ENCODE peak calls at places on chromosome 16, in ten cellular contexts. One of them, this sample, is unnamed.
A peak's percentile ranks its signal among the peaks of the same experiment; 100 is the strongest.

GRCh38 chr16:2365895-2366294 is 25.4 kb upstream of the ABCA3 start:
- DNase-seq in hepatocyte: peak; percentile 25
- DNase-seq in heart right ventricle: no peak
- DNase-seq in mucosa of descending colon: no peak
- DNase-seq in prostate gland: no peak
- DNase-seq in body of pancreas: no peak
- DNase-seq in CD4-positive, alpha-beta memory T cell: no peak
- DNase-seq in Peyer's patch: no peak
- DNase-seq in heart left ventricle: no peak
- DNase-seq in bronchial epithelial cell: peak; percentile 31
- DNase-seq in this sample: no peak

GRCh38 chr16:21260870-21261791 is 17.0 kb downstream of the CRYM start:
- DNase-seq in heart left ventricle: no peak
- DNase-seq in bronchial epithelial cell: peak; percentile 79
- DNase-seq in CD4-positive, alpha-beta memory T cell: no peak
- DNase-seq in body of pancreas: peak; percentile 77
- DNase-seq in heart right ventricle: peak; percentile 16
- DNase-seq in hepatocyte: peak; percentile 83
- DNase-seq in Peyer's patch: no peak
- DNase-seq in prostate gland: no peak
- DNase-seq in mucosa of descending colon: peak; percentile 93
- DNase-seq in this sample: no peak

GRCh38 chr16:14475370-14476139 is 154.5 kb downstream of the PARN start:
- DNase-seq in mucosa of descending colon: no peak
- DNase-seq in CD4-positive, alpha-beta memory T cell: no peak
- DNase-seq in prostate gland: peak; percentile 61
- DNase-seq in hepatocyte: peak; percentile 60
- DNase-seq in bronchial epithelial cell: peak; percentile 76
- DNase-seq in heart right ventricle: no peak
- DNase-seq in body of pancreas: peak; percentile 76
- DNase-seq in Peyer's patch: no peak
- DNase-seq in heart left ventricle: no peak
- DNase-seq in this sample: no peak

GRCh38 chr16:19872179-19872863 is 12.3 kb downstream of the GPRC5B start:
- DNase-seq in body of pancreas: no peak
- DNase-seq in hepatocyte: no peak
- DNase-seq in prostate gland: no peak
- DNase-seq in CD4-positive, alpha-beta memory T cell: no peak
- DNase-seq in bronchial epithelial cell: no peak
- DNase-seq in Peyer's patch: no peak
- DNase-seq in mucosa of descending colon: no peak
- DNase-seq in heart left ventricle: no peak
- DNase-seq in heart right ventricle: no peak
- DNase-seq in this sample: no peak

GRCh38 chr16:67922221-67922620 is 9.4 kb downstream of the CTRL start:
- DNase-seq in bronchial epithelial cell: no peak
- DNase-seq in hepatocyte: no peak
- DNase-seq in mucosa of descending colon: no peak
- DNase-seq in heart right ventricle: no peak
- DNase-seq in body of pancreas: no peak
- DNase-seq in CD4-positive, alpha-beta memory T cell: no peak
- DNase-seq in Peyer's patch: no peak
- DNase-seq in heart left ventricle: no peak
- DNase-seq in prostate gland: no peak
- DNase-seq in this sample: no peak

GRCh38 chr16:83887088-83887487 is 11.8 kb upstream of the MLYCD start:
- DNase-seq in CD4-positive, alpha-beta memory T cell: no peak
- DNase-seq in heart right ventricle: no peak
- DNase-seq in mucosa of descending colon: peak; percentile 62
- DNase-seq in heart left ventricle: no peak
- DNase-seq in body of pancreas: peak; percentile 22
- DNase-seq in Peyer's patch: no peak
- DNase-seq in bronchial epithelial cell: peak; percentile 16
- DNase-seq in hepatocyte: no peak
- DNase-seq in prostate gland: no peak
- DNase-seq in this sample: no peak

GRCh38 chr16:70800798-70801480 is at the start of gene VAC14:
- DNase-seq in CD4-positive, alpha-beta memory T cell: peak; percentile 96
- DNase-seq in prostate gland: peak; percentile 94
- DNase-seq in mucosa of descending colon: peak; percentile 99
- DNase-seq in bronchial epithelial cell: peak; percentile 89
- DNase-seq in hepatocyte: peak; percentile 96
- DNase-seq in heart left ventricle: peak; percentile 83
- DNase-seq in body of pancreas: peak; percentile 97
- DNase-seq in heart right ventricle: peak; percentile 85
- DNase-seq in Peyer's patch: peak; percentile 99
- DNase-seq in this sample: peak; percentile 96

GRCh38 chr16:84039696-84040095 is 2.9 kb downstream of the SLC38A8 start:
- DNase-seq in hepatocyte: no peak
- DNase-seq in prostate gland: no peak
- DNase-seq in heart left ventricle: no peak
- DNase-seq in Peyer's patch: no peak
- DNase-seq in bronchial epithelial cell: no peak
- DNase-seq in heart right ventricle: no peak
- DNase-seq in body of pancreas: no peak
- DNase-seq in mucosa of descending colon: no peak
- DNase-seq in CD4-positive, alpha-beta memory T cell: no peak
- DNase-seq in this sample: no peak

GRCh38 chr16:67105881-67106280 is 3.9 kb upstream of the PHAF1 start:
- DNase-seq in heart left ventricle: no peak
- DNase-seq in mucosa of descending colon: no peak
- DNase-seq in CD4-positive, alpha-beta memory T cell: no peak
- DNase-seq in Peyer's patch: no peak
- DNase-seq in heart right ventricle: no peak
- DNase-seq in prostate gland: no peak
- DNase-seq in hepatocyte: no peak
- DNase-seq in body of pancreas: no peak
- DNase-seq in bronchial epithelial cell: no peak
- DNase-seq in this sample: no peak

GRCh38 chr16:23694707-23695373 is 16.2 kb downstream of the PLK1 start:
- DNase-seq in heart left ventricle: no peak
- DNase-seq in body of pancreas: no peak
- DNase-seq in bronchial epithelial cell: no peak
- DNase-seq in CD4-positive, alpha-beta memory T cell: no peak
- DNase-seq in mucosa of descending colon: no peak
- DNase-seq in prostate gland: no peak
- DNase-seq in Peyer's patch: no peak
- DNase-seq in hepatocyte: peak; percentile 46
- DNase-seq in heart right ventricle: no peak
- DNase-seq in this sample: no peak
- H3K4me3 ChIP-seq in heart left ventricle: peak overlapping the region; percentile 14
- H3K4me3 ChIP-seq in body of pancreas: no peak overlapping the region
- H3K4me3 ChIP-seq in bronchial epithelial cell: no peak overlapping the region
- H3K4me3 ChIP-seq in CD4-positive, alpha-beta memory T cell: no peak overlapping the region
- H3K4me3 ChIP-seq in mucosa of descending colon: no peak overlapping the region
- H3K4me3 ChIP-seq in prostate gland: no peak overlapping the region
- H3K4me3 ChIP-seq in Peyer's patch: no peak overlapping the region
- H3K4me3 ChIP-seq in hepatocyte: no peak overlapping the region
- H3K4me3 ChIP-seq in heart right ventricle: peak overlapping the region; percentile 42
- H3K4me3 ChIP-seq in this sample: no peak overlapping the region

GRCh38 chr16:11691235-11691634 is 23.0 kb downstream of the SNN start:
- DNase-seq in prostate gland: no peak
- DNase-seq in heart right ventricle: no peak
- DNase-seq in Peyer's patch: no peak
- DNase-seq in CD4-positive, alpha-beta memory T cell: no peak
- DNase-seq in bronchial epithelial cell: no peak
- DNase-seq in heart left ventricle: no peak
- DNase-seq in hepatocyte: no peak
- DNase-seq in mucosa of descending colon: no peak
- DNase-seq in body of pancreas: no peak
- DNase-seq in this sample: no peak
- H3K36me3 ChIP-seq in prostate gland: peaks cover 4% of the 10 kb centered on the region
- H3K36me3 ChIP-seq in heart right ventricle: peaks cover 65% of the 10 kb centered on the region
- H3K36me3 ChIP-seq in Peyer's patch: peaks cover 72% of the 10 kb centered on the region
- H3K36me3 ChIP-seq in CD4-positive, alpha-beta memory T cell: peaks cover 49% of the 10 kb centered on the region
- H3K36me3 ChIP-seq in bronchial epithelial cell: peaks cover 16% of the 10 kb centered on the region
- H3K36me3 ChIP-seq in heart left ventricle: no peaks in the 10 kb centered on the region
- H3K36me3 ChIP-seq in hepatocyte: no peaks in the 10 kb centered on the region
- H3K36me3 ChIP-seq in mucosa of descending colon: peaks cover 14% of the 10 kb centered on the region
- H3K36me3 ChIP-seq in body of pancreas: peaks cover 24% of the 10 kb centered on the region
- H3K36me3 ChIP-seq in this sample: peaks cover 90% of the 10 kb centered on the region

GRCh38 chr16:30358990-30359870 is 4.1 kb upstream of the CD2BP2 start:
- DNase-seq in CD4-positive, alpha-beta memory T cell: no peak
- DNase-seq in heart left ventricle: no peak
- DNase-seq in heart right ventricle: no peak
- DNase-seq in body of pancreas: no peak
- DNase-seq in mucosa of descending colon: no peak
- DNase-seq in prostate gland: no peak
- DNase-seq in Peyer's patch: no peak
- DNase-seq in hepatocyte: no peak
- DNase-seq in bronchial epithelial cell: no peak
- DNase-seq in this sample: no peak
- H3K4me3 ChIP-seq in CD4-positive, alpha-beta memory T cell: no peak overlapping the region
- H3K4me3 ChIP-seq in heart left ventricle: no peak overlapping the region
- H3K4me3 ChIP-seq in heart right ventricle: no peak overlapping the region
- H3K4me3 ChIP-seq in body of pancreas: no peak overlapping the region
- H3K4me3 ChIP-seq in mucosa of descending colon: no peak overlapping the region
- H3K4me3 ChIP-seq in prostate gland: no peak overlapping the region
- H3K4me3 ChIP-seq in Peyer's patch: no peak overlapping the region
- H3K4me3 ChIP-seq in hepatocyte: no peak overlapping the region
- H3K4me3 ChIP-seq in bronchial epithelial cell: no peak overlapping the region
- H3K4me3 ChIP-seq in this sample: no peak overlapping the region

GRCh38 chr16:30365200-30365599 is 5.1 kb downstream of the TBC1D10B start:
- DNase-seq in hepatocyte: no peak
- DNase-seq in body of pancreas: no peak
- DNase-seq in CD4-positive, alpha-beta memory T cell: no peak
- DNase-seq in Peyer's patch: no peak
- DNase-seq in heart left ventricle: no peak
- DNase-seq in prostate gland: no peak
- DNase-seq in heart right ventricle: no peak
- DNase-seq in bronchial epithelial cell: no peak
- DNase-seq in mucosa of descending colon: no peak
- DNase-seq in this sample: no peak
- H3K36me3 ChIP-seq in hepatocyte: no peaks in the 10 kb centered on the region
- H3K36me3 ChIP-seq in body of pancreas: no peaks in the 10 kb centered on the region
- H3K36me3 ChIP-seq in CD4-positive, alpha-beta memory T cell: peaks cover 35% of the 10 kb centered on the region
- H3K36me3 ChIP-seq in Peyer's patch: peaks cover 49% of the 10 kb centered on the region
- H3K36me3 ChIP-seq in heart left ventricle: no peaks in the 10 kb centered on the region
- H3K36me3 ChIP-seq in prostate gland: no peaks in the 10 kb centered on the region
- H3K36me3 ChIP-seq in heart right ventricle: peaks cover 67% of the 10 kb centered on the region
- H3K36me3 ChIP-seq in bronchial epithelial cell: peaks cover 19% of the 10 kb centered on the region
- H3K36me3 ChIP-seq in mucosa of descending colon: peaks cover under 1% of the 10 kb centered on the region
- H3K36me3 ChIP-seq in this sample: peaks cover 60% of the 10 kb centered on the region

DNA sequence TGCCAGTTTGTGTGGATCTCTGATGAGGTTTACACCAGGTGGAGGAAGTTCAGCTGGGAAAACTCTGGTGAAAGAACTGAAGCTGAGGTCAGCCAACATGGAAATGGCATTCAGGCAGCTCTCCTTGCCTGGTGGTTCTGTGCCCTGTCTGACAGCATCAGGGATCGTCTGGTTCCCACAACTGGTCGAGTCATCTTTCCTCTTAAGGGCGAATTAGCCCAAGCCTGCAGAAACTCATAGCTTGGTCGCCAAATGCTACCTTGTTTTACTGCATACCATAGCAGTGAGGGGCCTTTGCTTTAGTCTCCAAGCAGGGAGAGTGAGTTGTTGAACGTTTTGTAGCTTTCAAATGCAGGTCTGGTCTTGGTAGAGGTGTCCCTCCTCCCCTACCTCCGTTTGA is 7.2 kb downstream of the PLCG2 start:
- DNase-seq in hepatocyte: no peak
- DNase-seq in heart right ventricle: no peak
- DNase-seq in CD4-positive, alpha-beta memory T cell: no peak
- DNase-seq in heart left ventricle: no peak
- DNase-seq in prostate gland: no peak
- DNase-seq in Peyer's patch: no peak
- DNase-seq in bronchial epithelial cell: peak; percentile 84
- DNase-seq in body of pancreas: no peak
- DNase-seq in mucosa of descending colon: no peak
- DNase-seq in this sample: no peak
- H3K4me3 ChIP-seq in hepatocyte: no peak overlapping the region
- H3K4me3 ChIP-seq in heart right ventricle: no peak overlapping the region
- H3K4me3 ChIP-seq in CD4-positive, alpha-beta memory T cell: no peak overlapping the region
- H3K4me3 ChIP-seq in heart left ventricle: no peak overlapping the region
- H3K4me3 ChIP-seq in prostate gland: no peak overlapping the region
- H3K4me3 ChIP-seq in Peyer's patch: no peak overlapping the region
- H3K4me3 ChIP-seq in bronchial epithelial cell: no peak overlapping the region
- H3K4me3 ChIP-seq in body of pancreas: no peak overlapping the region
- H3K4me3 ChIP-seq in mucosa of descending colon: no peak overlapping the region
- H3K4me3 ChIP-seq in this sample: no peak overlapping the region

GRCh38 chr16:85573696-85574641 is 39.2 kb upstream of the GSE1 start:
- DNase-seq in prostate gland: no peak
- DNase-seq in heart right ventricle: peak; percentile 90
- DNase-seq in hepatocyte: peak; percentile 80
- DNase-seq in heart left ventricle: peak; percentile 88
- DNase-seq in bronchial epithelial cell: no peak
- DNase-seq in mucosa of descending colon: no peak
- DNase-seq in Peyer's patch: no peak
- DNase-seq in CD4-positive, alpha-beta memory T cell: no peak
- DNase-seq in body of pancreas: peak; percentile 58
- DNase-seq in this sample: no peak
- H3K36me3 ChIP-seq in prostate gland: no peaks in the 10 kb centered on the region
- H3K36me3 ChIP-seq in heart right ventricle: no peaks in the 10 kb centered on the region
- H3K36me3 ChIP-seq in hepatocyte: no peaks in the 10 kb centered on the region
- H3K36me3 ChIP-seq in heart left ventricle: no peaks in the 10 kb centered on the region
- H3K36me3 ChIP-seq in bronchial epithelial cell: no peaks in the 10 kb centered on the region
- H3K36me3 ChIP-seq in mucosa of descending colon: no peaks in the 10 kb centered on the region
- H3K36me3 ChIP-seq in Peyer's patch: no peaks in the 10 kb centered on the region
- H3K36me3 ChIP-seq in CD4-positive, alpha-beta memory T cell: no peaks in the 10 kb centered on the region
- H3K36me3 ChIP-seq in body of pancreas: no peaks in the 10 kb centered on the region
- H3K36me3 ChIP-seq in this sample: no peaks in the 10 kb centered on the region

DNA sequence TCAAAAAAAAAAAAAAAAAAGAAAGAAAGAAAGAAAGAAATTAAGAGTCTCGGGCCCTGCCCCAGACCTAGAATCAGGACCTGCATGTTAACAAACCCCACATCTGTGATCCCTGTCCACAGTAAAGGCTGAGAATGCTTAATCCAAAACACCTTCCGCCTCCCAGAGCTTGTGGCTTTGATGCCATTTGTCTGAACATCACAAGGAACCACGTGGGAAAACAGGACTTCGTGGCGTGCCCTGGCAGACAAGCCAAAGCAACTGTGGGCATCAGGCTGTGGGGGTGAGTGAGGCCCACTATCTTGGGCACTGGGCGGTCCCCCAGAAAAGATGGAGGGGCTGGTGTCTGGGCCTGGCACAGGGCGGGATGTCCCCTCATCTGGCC is 173.4 kb upstream of the CIBAR2 start:
- DNase-seq in CD4-positive, alpha-beta memory T cell: no peak
- DNase-seq in body of pancreas: no peak
- DNase-seq in prostate gland: no peak
- DNase-seq in mucosa of descending colon: no peak
- DNase-seq in Peyer's patch: no peak
- DNase-seq in heart left ventricle: no peak
- DNase-seq in hepatocyte: no peak
- DNase-seq in bronchial epithelial cell: no peak
- DNase-seq in heart right ventricle: no peak
- DNase-seq in this sample: no peak
- H3K4me3 ChIP-seq in CD4-positive, alpha-beta memory T cell: no peak overlapping the region
- H3K4me3 ChIP-seq in body of pancreas: no peak overlapping the region
- H3K4me3 ChIP-seq in prostate gland: no peak overlapping the region
- H3K4me3 ChIP-seq in mucosa of descending colon: no peak overlapping the region
- H3K4me3 ChIP-seq in Peyer's patch: no peak overlapping the region
- H3K4me3 ChIP-seq in heart left ventricle: no peak overlapping the region
- H3K4me3 ChIP-seq in hepatocyte: no peak overlapping the region
- H3K4me3 ChIP-seq in bronchial epithelial cell: no peak overlapping the region
- H3K4me3 ChIP-seq in heart right ventricle: no peak overlapping the region
- H3K4me3 ChIP-seq in this sample: no peak overlapping the region